ENCODE peak calls at places on chromosomes 1 and 21, in eight cellular contexts. H is fibroblast of the aortic adventitia, S is Panc1, M is mesothelial cell of epicardium, C is BJ, V is lung, N is PC-3, T is left ventricle myocardium inferior. A is an unnamed sample.

GRCh38 chr1:209875510-209875909 is 47.7 kb downstream of the UTP25 start:
- DNase-seq in H (peak), S (no peak), M (no peak), C (no peak), V (no peak), N (peak), T (no peak), A (no peak)

GRCh38 chr1:86616871-86617270 is 70.0 kb downstream of the CLCA4 start:
- DNase-seq in H (no peak), S (no peak), M (no peak), C (no peak), V (no peak), N (no peak), T (no peak), A (no peak)

GRCh38 chr1:106523448-106523847 is 533.0 kb upstream of the PRMT6 start:
- DNase-seq in H (no peak), S (no peak), M (no peak), C (no peak), V (no peak), N (no peak), T (no peak), A (no peak)

GRCh38 chr1:47192458-47193384 is 2.9 kb upstream of the PDZK1IP1 start:
- DNase-seq in H (peak), S (peak), M (peak), C (no peak), V (peak), N (peak), T (peak), A (peak)

GRCh38 chr1:184329962-184330868 is 56.6 kb upstream of the C1orf21 start:
- DNase-seq in H (peak), S (no peak), M (no peak), C (no peak), V (no peak), N (peak), T (no peak), A (no peak)

GRCh38 chr1:20475002-20475401 is 11.0 kb downstream of the CAMK2N1 start:
- DNase-seq in H (no peak), S (no peak), M (no peak), C (no peak), V (no peak), N (no peak), T (no peak), A (no peak)

GRCh38 chr1:226697151-226697575 is 41.9 kb downstream of the ITPKB start:
- DNase-seq in H (peak), S (no peak), M (no peak), C (no peak), V (no peak), N (peak), T (no peak), A (peak)

GRCh38 chr1:96048572-96048971 is 673.0 kb upstream of the PTBP2 start:
- DNase-seq in H (no peak), S (no peak), M (no peak), C (no peak), V (no peak), N (no peak), T (no peak), A (no peak)

GRCh38 chr1:169288011-169288414 is 79.6 kb downstream of the NME7 start:
- DNase-seq in H (peak), S (no peak), M (no peak), C (peak), V (no peak), N (peak), T (no peak), A (no peak)

GRCh38 chr1:10665930-10666850 is 130.3 kb downstream of the CASZ1 start:
- DNase-seq in H (no peak), S (no peak), M (no peak), C (no peak), V (peak), N (no peak), T (peak), A (no peak)

GRCh38 chr1:17957588-17958267 is 149.9 kb upstream of the IGSF21 start:
- DNase-seq in H (peak), S (no peak), M (no peak), C (no peak), V (no peak), N (no peak), T (no peak), A (no peak)

GRCh38 chr21:39763282-39763970 is 18.4 kb downstream of the IGSF5 start:
- DNase-seq in H (no peak), S (no peak), M (no peak), C (no peak), V (no peak), N (no peak), T (no peak), A (no peak)

GRCh38 chr1:3372317-3372716 is 82.1 kb upstream of the ARHGEF16 start:
- DNase-seq in H (no peak), S (no peak), M (no peak), C (no peak), V (no peak), N (no peak), T (no peak), A (no peak)

GRCh38 chr1:169514566-169515270 is 29.0 kb upstream of the SLC19A2 start:
- DNase-seq in H (no peak), S (no peak), M (no peak), C (no peak), V (no peak), N (peak), T (no peak), A (no peak)

GRCh38 chr1:20474333-20474975 is 11.6 kb downstream of the CAMK2N1 start:
- DNase-seq in H (peak), S (no peak), M (no peak), C (no peak), V (no peak), N (no peak), T (no peak), A (no peak)

GRCh38 chr21:33885158-33885514 is 30.5 kb downstream of the ATP5PO start:
- DNase-seq in H (no peak), S (no peak), M (no peak), C (no peak), V (no peak), N (no peak), T (no peak), A (no peak)

GRCh38 chr1:150388241-150388640 is 24.3 kb downstream of the RPRD2 start:
- DNase-seq in H (no peak), S (no peak), M (no peak), C (no peak), V (no peak), N (no peak), T (no peak), A (no peak)

GRCh38 chr1:150387200-150387599 is 23.3 kb downstream of the RPRD2 start:
- DNase-seq in H (no peak), S (no peak), M (no peak), C (no peak), V (no peak), N (no peak), T (no peak), A (no peak)

GRCh38 chr1:150392627-150393026 is 28.7 kb downstream of the RPRD2 start:
- DNase-seq in H (no peak), S (no peak), M (no peak), C (no peak), V (no peak), N (no peak), T (no peak), A (no peak)

GRCh38 chr1:150386546-150387080 is 22.7 kb downstream of the RPRD2 start:
- DNase-seq in H (no peak), S (no peak), M (no peak), C (no peak), V (no peak), N (no peak), T (no peak), A (no peak)

GRCh38 chr1:150389650-150390049 is 25.7 kb downstream of the RPRD2 start:
- DNase-seq in H (no peak), S (no peak), M (no peak), C (no peak), V (no peak), N (peak), T (no peak), A (no peak)
- TF ChIP-seq CTCF in H (no peak), S (no peak), M (no peak), C (no peak), V (no peak), N (no peak), T (no peak), A (no peak)

DNA sequence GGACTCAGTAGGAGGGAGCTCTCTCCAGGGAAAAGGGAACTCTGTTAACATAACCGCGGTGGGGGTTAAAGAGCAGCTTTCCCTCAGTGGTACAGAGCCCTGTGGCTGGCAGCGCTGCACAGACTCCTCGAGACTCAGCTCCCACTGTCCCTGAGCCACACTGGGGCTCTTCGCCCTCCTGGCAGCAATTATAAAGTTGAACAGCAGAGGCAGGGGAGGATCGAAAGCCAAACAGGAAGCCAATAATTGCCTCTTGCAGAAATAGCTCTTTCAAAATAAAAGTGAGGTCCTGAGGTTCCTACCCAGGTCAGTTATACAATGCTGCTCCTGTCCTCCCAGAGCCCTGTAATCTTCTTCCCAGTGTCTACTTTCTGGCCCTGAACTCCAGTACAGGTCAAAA is 77.0 kb downstream of the FAM78B start:
- DNase-seq in H (peak), S (no peak), M (no peak), C (no peak), V (no peak), N (no peak), T (no peak), A (no peak)
- TF ChIP-seq CTCF in H (no peak), S (no peak), M (no peak), C (no peak), V (no peak), N (no peak), T (no peak), A (no peak)

GRCh38 chr1:236348071-236348470 is 46.0 kb upstream of the EDARADD start:
- DNase-seq in H (no peak), S (no peak), M (peak), C (no peak), V (no peak), N (no peak), T (no peak), A (no peak)

GRCh38 chr1:236341298-236341697 is 52.8 kb upstream of the EDARADD start:
- DNase-seq in H (no peak), S (no peak), M (no peak), C (no peak), V (no peak), N (no peak), T (no peak), A (no peak)

GRCh38 chr1:236342403-236343245 is 51.5 kb upstream of the EDARADD start:
- DNase-seq in H (no peak), S (no peak), M (no peak), C (no peak), V (no peak), N (no peak), T (no peak), A (no peak)

GRCh38 chr1:236343246-236343862 is 50.7 kb upstream of the EDARADD start:
- DNase-seq in H (no peak), S (no peak), M (no peak), C (no peak), V (no peak), N (no peak), T (no peak), A (no peak)

DNA sequence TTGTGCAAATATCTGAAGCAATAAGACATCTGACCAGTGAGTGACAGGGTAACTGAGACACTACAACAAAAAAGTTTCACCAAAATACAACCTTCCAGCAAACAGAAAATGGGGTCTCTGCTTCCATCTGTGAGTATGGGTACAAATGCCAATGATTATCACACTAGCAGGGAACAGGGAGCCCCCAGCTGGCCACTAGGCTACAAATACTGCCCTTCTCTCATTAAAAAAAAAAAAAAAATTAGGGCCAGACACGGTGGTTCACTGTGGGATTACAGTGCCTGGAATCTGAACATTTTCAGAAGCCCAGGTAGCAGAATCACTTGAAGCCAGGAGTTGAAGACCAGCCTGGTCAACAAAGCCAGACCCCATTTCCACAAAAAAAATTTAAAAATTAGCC is 48.4 kb upstream of the EDARADD start:
- DNase-seq in H (no peak), S (no peak), M (no peak), C (no peak), V (no peak), N (peak), T (no peak), A (no peak)
- TF ChIP-seq CTCF in H (no peak), S (peak), M (no peak), C (no peak), V (no peak), N (no peak), T (no peak), A (no peak)

DNA sequence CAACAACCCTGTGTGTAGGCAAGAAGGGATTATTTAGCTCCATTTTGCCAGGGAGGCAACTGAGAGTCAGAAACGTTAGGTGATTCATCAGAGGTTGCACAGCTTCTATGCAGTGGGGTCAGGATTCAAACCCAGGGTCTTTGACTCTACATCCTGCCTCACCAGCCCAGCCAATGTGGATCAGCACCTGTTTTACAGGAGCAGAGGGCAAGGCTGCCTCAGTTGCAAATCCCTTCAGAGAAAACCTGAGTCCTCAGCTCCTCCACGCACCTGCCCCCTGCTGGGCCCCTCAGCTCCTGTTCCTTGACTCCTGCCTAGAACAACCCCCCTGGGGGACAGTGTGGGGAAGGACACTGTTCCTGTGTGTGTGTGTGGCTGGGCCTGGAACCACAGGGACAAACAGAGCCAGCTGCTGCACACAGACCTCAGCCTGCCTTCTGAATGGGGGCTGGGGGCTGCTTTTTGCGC is 61.6 kb downstream of the LRRN2 start:
- DNase-seq in H (no peak), S (no peak), M (no peak), C (no peak), V (no peak), N (peak), T (no peak), A (no peak)
- TF ChIP-seq CTCF in H (no peak), S (no peak), M (peak), C (peak), V (no peak), N (peak), T (no peak), A (no peak)

GRCh38 chr1:182195733-182196132 is 134.2 kb upstream of the ZNF648 start:
- DNase-seq in H (no peak), S (no peak), M (no peak), C (no peak), V (no peak), N (no peak), T (no peak), A (no peak)

GRCh38 chr1:182196897-182197546 is 135.5 kb upstream of the ZNF648 start:
- DNase-seq in H (no peak), S (no peak), M (no peak), C (no peak), V (no peak), N (no peak), T (no peak), A (no peak)

GRCh38 chr1:182197555-182197954 is 136.0 kb upstream of the ZNF648 start:
- DNase-seq in H (no peak), S (no peak), M (no peak), C (no peak), V (no peak), N (no peak), T (no peak), A (no peak)

GRCh38 chr1:182200025-182200814 is 138.7 kb upstream of the ZNF648 start:
- DNase-seq in H (no peak), S (no peak), M (no peak), C (no peak), V (no peak), N (no peak), T (no peak), A (no peak)

GRCh38 chr1:182198006-182198605 is 136.6 kb upstream of the ZNF648 start:
- DNase-seq in H (peak), S (no peak), M (no peak), C (no peak), V (no peak), N (peak), T (no peak), A (no peak)
- TF ChIP-seq CTCF in H (no peak), S (peak), M (no peak), C (peak), V (no peak), N (peak), T (peak), A (no peak)

DNA sequence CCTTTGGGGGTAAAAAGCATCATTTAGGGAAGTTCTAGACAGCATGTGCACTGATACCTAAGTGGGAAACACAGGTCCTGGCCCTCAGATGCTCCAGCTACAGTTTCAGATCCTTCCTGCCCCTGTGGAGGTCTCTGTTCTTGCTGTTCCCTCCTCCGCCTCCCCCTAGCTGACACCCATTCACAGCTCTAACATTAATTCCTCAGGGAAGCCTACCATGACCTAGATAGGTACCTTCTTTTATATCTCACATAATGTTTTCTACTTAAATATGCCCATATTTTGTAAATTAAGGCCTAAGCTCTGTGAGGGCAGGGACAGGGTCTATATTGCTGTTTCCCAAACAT is 11.3 kb downstream of the TSPAN2 start:
- DNase-seq in H (no peak), S (no peak), M (no peak), C (no peak), V (no peak), N (no peak), T (no peak), A (no peak)
- TF ChIP-seq CTCF in H (no peak), S (no peak), M (no peak), C (no peak), V (no peak), N (no peak), T (no peak), A (no peak)

A was measured in activated B cell treated with CpG ODN at 0.5 μM for 24 hours.